ENCODE peak calls at places on chromosome 2, in ten cellular contexts. One of them, this sample, is unnamed.

GRCh38 chr2:205892141-205893064 is 193.6 kb downstream of the INO80D start:
- DNase-seq in heart right ventricle: no peak
- DNase-seq in stromal cell of bone marrow: no peak
- DNase-seq in stimulated activated effector memory CD8-positive, alpha-beta T cell treated with anti-CD3 and anti-CD28 coated beads, Interleukin-12 subunit alpha, Interleukin-12 subunit beta, amount 100 ng/mL, for 72 hours: no peak
- DNase-seq in stimulated activated CD4-positive, alpha-beta T cell treated with anti-CD3 and anti-CD28 coated beads, TNF-alpha, amount 100 ng/mL, for 4 hours: no peak
- DNase-seq in HuH-7: no peak
- DNase-seq in NCI-H1694: peak; percentile 76
- DNase-seq in chondrocyte: no peak
- DNase-seq in T1000: no peak
- DNase-seq in LHCN-M2: no peak
- DNase-seq in this sample: no peak

GRCh38 chr2:25419678-25420242 is 78.0 kb upstream of the DNMT3A start:
- DNase-seq in NCI-H1694: no peak
- DNase-seq in stimulated activated effector memory CD8-positive, alpha-beta T cell treated with anti-CD3 and anti-CD28 coated beads, Interleukin-12 subunit alpha, Interleukin-12 subunit beta, amount 100 ng/mL, for 72 hours: no peak
- DNase-seq in chondrocyte: no peak
- DNase-seq in heart right ventricle: no peak
- DNase-seq in T1000: no peak
- DNase-seq in LHCN-M2: no peak
- DNase-seq in HuH-7: no peak
- DNase-seq in stimulated activated CD4-positive, alpha-beta T cell treated with anti-CD3 and anti-CD28 coated beads, TNF-alpha, amount 100 ng/mL, for 4 hours: no peak
- DNase-seq in stromal cell of bone marrow: no peak
- DNase-seq in this sample: no peak

GRCh38 chr2:154532763-154533162 is 165.7 kb upstream of the KCNJ3 start:
- DNase-seq in T1000: no peak
- DNase-seq in stimulated activated CD4-positive, alpha-beta T cell treated with anti-CD3 and anti-CD28 coated beads, TNF-alpha, amount 100 ng/mL, for 4 hours: no peak
- DNase-seq in heart right ventricle: no peak
- DNase-seq in chondrocyte: no peak
- DNase-seq in stimulated activated effector memory CD8-positive, alpha-beta T cell treated with anti-CD3 and anti-CD28 coated beads, Interleukin-12 subunit alpha, Interleukin-12 subunit beta, amount 100 ng/mL, for 72 hours: no peak
- DNase-seq in NCI-H1694: no peak
- DNase-seq in HuH-7: no peak
- DNase-seq in stromal cell of bone marrow: no peak
- DNase-seq in LHCN-M2: no peak
- DNase-seq in this sample: no peak

GRCh38 chr2:99660616-99661416 is 171.0 kb upstream of the REV1 start:
- DNase-seq in NCI-H1694: no peak
- DNase-seq in HuH-7: no peak
- DNase-seq in T1000: no peak
- DNase-seq in stromal cell of bone marrow: no peak
- DNase-seq in heart right ventricle: no peak
- DNase-seq in stimulated activated effector memory CD8-positive, alpha-beta T cell treated with anti-CD3 and anti-CD28 coated beads, Interleukin-12 subunit alpha, Interleukin-12 subunit beta, amount 100 ng/mL, for 72 hours: no peak
- DNase-seq in LHCN-M2: no peak
- DNase-seq in stimulated activated CD4-positive, alpha-beta T cell treated with anti-CD3 and anti-CD28 coated beads, TNF-alpha, amount 100 ng/mL, for 4 hours: no peak
- DNase-seq in chondrocyte: no peak
- DNase-seq in this sample: no peak

GRCh38 chr2:236472711-236473495 is 96.7 kb upstream of the ACKR3 start:
- DNase-seq in stimulated activated CD4-positive, alpha-beta T cell treated with anti-CD3 and anti-CD28 coated beads, TNF-alpha, amount 100 ng/mL, for 4 hours: no peak
- DNase-seq in T1000: no peak
- DNase-seq in chondrocyte: no peak
- DNase-seq in NCI-H1694: no peak
- DNase-seq in HuH-7: no peak
- DNase-seq in heart right ventricle: no peak
- DNase-seq in stimulated activated effector memory CD8-positive, alpha-beta T cell treated with anti-CD3 and anti-CD28 coated beads, Interleukin-12 subunit alpha, Interleukin-12 subunit beta, amount 100 ng/mL, for 72 hours: no peak
- DNase-seq in LHCN-M2: no peak
- DNase-seq in stromal cell of bone marrow: no peak
- DNase-seq in this sample: no peak

GRCh38 chr2:54859997-54860701 is 136.7 kb downstream of the EML6 start:
- DNase-seq in chondrocyte: no peak
- DNase-seq in stimulated activated effector memory CD8-positive, alpha-beta T cell treated with anti-CD3 and anti-CD28 coated beads, Interleukin-12 subunit alpha, Interleukin-12 subunit beta, amount 100 ng/mL, for 72 hours: no peak
- DNase-seq in NCI-H1694: no peak
- DNase-seq in HuH-7: no peak
- DNase-seq in T1000: peak; percentile 72
- DNase-seq in stimulated activated CD4-positive, alpha-beta T cell treated with anti-CD3 and anti-CD28 coated beads, TNF-alpha, amount 100 ng/mL, for 4 hours: no peak
- DNase-seq in stromal cell of bone marrow: peak; percentile 69
- DNase-seq in heart right ventricle: no peak
- DNase-seq in LHCN-M2: peak; percentile 95
- DNase-seq in this sample: no peak

GRCh38 chr2:61726456-61727209 is 127.2 kb downstream of the FAM161A start:
- DNase-seq in stimulated activated CD4-positive, alpha-beta T cell treated with anti-CD3 and anti-CD28 coated beads, TNF-alpha, amount 100 ng/mL, for 4 hours: no peak
- DNase-seq in heart right ventricle: no peak
- DNase-seq in stromal cell of bone marrow: no peak
- DNase-seq in HuH-7: no peak
- DNase-seq in T1000: no peak
- DNase-seq in stimulated activated effector memory CD8-positive, alpha-beta T cell treated with anti-CD3 and anti-CD28 coated beads, Interleukin-12 subunit alpha, Interleukin-12 subunit beta, amount 100 ng/mL, for 72 hours: no peak
- DNase-seq in NCI-H1694: no peak
- DNase-seq in chondrocyte: no peak
- DNase-seq in LHCN-M2: no peak
- DNase-seq in this sample: no peak

GRCh38 chr2:129092871-129093385 is 774.3 kb upstream of the HS6ST1 start:
- DNase-seq in NCI-H1694: peak; percentile 39
- DNase-seq in LHCN-M2: no peak
- DNase-seq in T1000: no peak
- DNase-seq in stimulated activated CD4-positive, alpha-beta T cell treated with anti-CD3 and anti-CD28 coated beads, TNF-alpha, amount 100 ng/mL, for 4 hours: no peak
- DNase-seq in HuH-7: no peak
- DNase-seq in stromal cell of bone marrow: no peak
- DNase-seq in heart right ventricle: no peak
- DNase-seq in stimulated activated effector memory CD8-positive, alpha-beta T cell treated with anti-CD3 and anti-CD28 coated beads, Interleukin-12 subunit alpha, Interleukin-12 subunit beta, amount 100 ng/mL, for 72 hours: no peak
- DNase-seq in chondrocyte: no peak
- DNase-seq in this sample: no peak

GRCh38 chr2:2765176-2765800 is 434.2 kb upstream of the MYT1L start:
- DNase-seq in LHCN-M2: no peak
- DNase-seq in NCI-H1694: no peak
- DNase-seq in stimulated activated CD4-positive, alpha-beta T cell treated with anti-CD3 and anti-CD28 coated beads, TNF-alpha, amount 100 ng/mL, for 4 hours: no peak
- DNase-seq in heart right ventricle: no peak
- DNase-seq in chondrocyte: no peak
- DNase-seq in T1000: no peak
- DNase-seq in stimulated activated effector memory CD8-positive, alpha-beta T cell treated with anti-CD3 and anti-CD28 coated beads, Interleukin-12 subunit alpha, Interleukin-12 subunit beta, amount 100 ng/mL, for 72 hours: no peak
- DNase-seq in HuH-7: no peak
- DNase-seq in stromal cell of bone marrow: no peak
- DNase-seq in this sample: no peak

GRCh38 chr2:239789711-239790110 is 235.4 kb downstream of the NDUFA10 start:
- DNase-seq in NCI-H1694: no peak
- DNase-seq in HuH-7: no peak
- DNase-seq in LHCN-M2: no peak
- DNase-seq in chondrocyte: no peak
- DNase-seq in stimulated activated effector memory CD8-positive, alpha-beta T cell treated with anti-CD3 and anti-CD28 coated beads, Interleukin-12 subunit alpha, Interleukin-12 subunit beta, amount 100 ng/mL, for 72 hours: no peak
- DNase-seq in stromal cell of bone marrow: no peak
- DNase-seq in T1000: no peak
- DNase-seq in heart right ventricle: no peak
- DNase-seq in stimulated activated CD4-positive, alpha-beta T cell treated with anti-CD3 and anti-CD28 coated beads, TNF-alpha, amount 100 ng/mL, for 4 hours: no peak
- DNase-seq in this sample: no peak

GRCh38 chr2:3324404-3325281 is 53.0 kb downstream of the EIPR1 start:
- DNase-seq in stimulated activated CD4-positive, alpha-beta T cell treated with anti-CD3 and anti-CD28 coated beads, TNF-alpha, amount 100 ng/mL, for 4 hours: no peak
- DNase-seq in T1000: no peak
- DNase-seq in chondrocyte: no peak
- DNase-seq in heart right ventricle: no peak
- DNase-seq in NCI-H1694: no peak
- DNase-seq in HuH-7: peak; percentile 85
- DNase-seq in stromal cell of bone marrow: no peak
- DNase-seq in LHCN-M2: no peak
- DNase-seq in stimulated activated effector memory CD8-positive, alpha-beta T cell treated with anti-CD3 and anti-CD28 coated beads, Interleukin-12 subunit alpha, Interleukin-12 subunit beta, amount 100 ng/mL, for 72 hours: no peak
- DNase-seq in this sample: no peak

GRCh38 chr2:219175928-219176817 is 552 bp downstream of the CNPPD1 start:
- DNase-seq in HuH-7: peak; percentile 31
- DNase-seq in LHCN-M2: peak; percentile 38
- DNase-seq in T1000: peak; percentile 14
- DNase-seq in stimulated activated CD4-positive, alpha-beta T cell treated with anti-CD3 and anti-CD28 coated beads, TNF-alpha, amount 100 ng/mL, for 4 hours: no peak
- DNase-seq in chondrocyte: no peak
- DNase-seq in NCI-H1694: no peak
- DNase-seq in stimulated activated effector memory CD8-positive, alpha-beta T cell treated with anti-CD3 and anti-CD28 coated beads, Interleukin-12 subunit alpha, Interleukin-12 subunit beta, amount 100 ng/mL, for 72 hours: peak; percentile 74
- DNase-seq in stromal cell of bone marrow: no peak
- DNase-seq in heart right ventricle: peak; percentile 48
- DNase-seq in this sample: peak; percentile 51

GRCh38 chr2:72006188-72006736 is 141.4 kb downstream of the CYP26B1 start:
- DNase-seq in HuH-7: no peak
- DNase-seq in chondrocyte: peak; percentile 47
- DNase-seq in LHCN-M2: no peak
- DNase-seq in NCI-H1694: no peak
- DNase-seq in T1000: no peak
- DNase-seq in heart right ventricle: no peak
- DNase-seq in stimulated activated CD4-positive, alpha-beta T cell treated with anti-CD3 and anti-CD28 coated beads, TNF-alpha, amount 100 ng/mL, for 4 hours: no peak
- DNase-seq in stimulated activated effector memory CD8-positive, alpha-beta T cell treated with anti-CD3 and anti-CD28 coated beads, Interleukin-12 subunit alpha, Interleukin-12 subunit beta, amount 100 ng/mL, for 72 hours: no peak
- DNase-seq in stromal cell of bone marrow: no peak
- DNase-seq in this sample: no peak

GRCh38 chr2:55425449-55425848 is 5.8 kb upstream of the CCDC88A start:
- DNase-seq in chondrocyte: no peak
- DNase-seq in stromal cell of bone marrow: peak; percentile 57
- DNase-seq in T1000: no peak
- DNase-seq in heart right ventricle: no peak
- DNase-seq in NCI-H1694: no peak
- DNase-seq in HuH-7: no peak
- DNase-seq in stimulated activated effector memory CD8-positive, alpha-beta T cell treated with anti-CD3 and anti-CD28 coated beads, Interleukin-12 subunit alpha, Interleukin-12 subunit beta, amount 100 ng/mL, for 72 hours: no peak
- DNase-seq in LHCN-M2: peak; percentile 68
- DNase-seq in stimulated activated CD4-positive, alpha-beta T cell treated with anti-CD3 and anti-CD28 coated beads, TNF-alpha, amount 100 ng/mL, for 4 hours: no peak
- DNase-seq in this sample: peak; percentile 81

GRCh38 chr2:217555075-217555876 is 447.5 kb downstream of the TNS1 start:
- DNase-seq in stimulated activated CD4-positive, alpha-beta T cell treated with anti-CD3 and anti-CD28 coated beads, TNF-alpha, amount 100 ng/mL, for 4 hours: no peak
- DNase-seq in NCI-H1694: no peak
- DNase-seq in stimulated activated effector memory CD8-positive, alpha-beta T cell treated with anti-CD3 and anti-CD28 coated beads, Interleukin-12 subunit alpha, Interleukin-12 subunit beta, amount 100 ng/mL, for 72 hours: no peak
- DNase-seq in heart right ventricle: no peak
- DNase-seq in stromal cell of bone marrow: peak; percentile 15
- DNase-seq in LHCN-M2: no peak
- DNase-seq in chondrocyte: no peak
- DNase-seq in T1000: no peak
- DNase-seq in HuH-7: no peak
- DNase-seq in this sample: no peak

GRCh38 chr2:73034661-73035374 is 36.7 kb downstream of the SFXN5 start:
- DNase-seq in chondrocyte: no peak
- DNase-seq in stimulated activated CD4-positive, alpha-beta T cell treated with anti-CD3 and anti-CD28 coated beads, TNF-alpha, amount 100 ng/mL, for 4 hours: no peak
- DNase-seq in heart right ventricle: no peak
- DNase-seq in T1000: no peak
- DNase-seq in stromal cell of bone marrow: no peak
- DNase-seq in NCI-H1694: no peak
- DNase-seq in LHCN-M2: no peak
- DNase-seq in stimulated activated effector memory CD8-positive, alpha-beta T cell treated with anti-CD3 and anti-CD28 coated beads, Interleukin-12 subunit alpha, Interleukin-12 subunit beta, amount 100 ng/mL, for 72 hours: no peak
- DNase-seq in HuH-7: no peak
- DNase-seq in this sample: no peak

GRCh38 chr2:79432731-79433146 is 80.1 kb upstream of the CTNNA2 start:
- DNase-seq in stimulated activated CD4-positive, alpha-beta T cell treated with anti-CD3 and anti-CD28 coated beads, TNF-alpha, amount 100 ng/mL, for 4 hours: no peak
- DNase-seq in stromal cell of bone marrow: no peak
- DNase-seq in stimulated activated effector memory CD8-positive, alpha-beta T cell treated with anti-CD3 and anti-CD28 coated beads, Interleukin-12 subunit alpha, Interleukin-12 subunit beta, amount 100 ng/mL, for 72 hours: no peak
- DNase-seq in T1000: no peak
- DNase-seq in LHCN-M2: no peak
- DNase-seq in heart right ventricle: no peak
- DNase-seq in NCI-H1694: no peak
- DNase-seq in HuH-7: no peak
- DNase-seq in chondrocyte: no peak
- DNase-seq in this sample: no peak

GRCh38 chr2:26269571-26270170 is 24.9 kb downstream of the HADHB start:
- DNase-seq in stromal cell of bone marrow: no peak
- DNase-seq in chondrocyte: no peak
- DNase-seq in HuH-7: no peak
- DNase-seq in stimulated activated effector memory CD8-positive, alpha-beta T cell treated with anti-CD3 and anti-CD28 coated beads, Interleukin-12 subunit alpha, Interleukin-12 subunit beta, amount 100 ng/mL, for 72 hours: no peak
- DNase-seq in T1000: no peak
- DNase-seq in stimulated activated CD4-positive, alpha-beta T cell treated with anti-CD3 and anti-CD28 coated beads, TNF-alpha, amount 100 ng/mL, for 4 hours: no peak
- DNase-seq in heart right ventricle: no peak
- DNase-seq in LHCN-M2: peak; percentile 48
- DNase-seq in NCI-H1694: no peak
- DNase-seq in this sample: no peak

GRCh38 chr2:96539215-96539920 is 2.8 kb downstream of the ARID5A start:
- DNase-seq in heart right ventricle: no peak
- DNase-seq in NCI-H1694: no peak
- DNase-seq in stimulated activated effector memory CD8-positive, alpha-beta T cell treated with anti-CD3 and anti-CD28 coated beads, Interleukin-12 subunit alpha, Interleukin-12 subunit beta, amount 100 ng/mL, for 72 hours: no peak
- DNase-seq in stimulated activated CD4-positive, alpha-beta T cell treated with anti-CD3 and anti-CD28 coated beads, TNF-alpha, amount 100 ng/mL, for 4 hours: no peak
- DNase-seq in chondrocyte: no peak
- DNase-seq in T1000: no peak
- DNase-seq in HuH-7: no peak
- DNase-seq in LHCN-M2: no peak
- DNase-seq in stromal cell of bone marrow: no peak
- DNase-seq in this sample: no peak

This sample was measured in SW 1271.